ENCODE peak calls at places on chromosome 1, in nine cellular contexts. L, F, D, Y, B, Q, H, C and Z are unnamed samples.

GRCh38 chr1:63946866-63947491 is 173.2 kb downstream of the ROR1 start:
- DNase-seq in L (no peak), F (no peak), D (no peak), Y (no peak), B (no peak), Q (no peak), H (no peak), C (no peak), Z (peak; percentile 25)

GRCh38 chr1:26645734-26646133 is 50.1 kb upstream of the ARID1A start:
- DNase-seq in L (no peak), F (no peak), D (no peak), Y (no peak), B (no peak), Q (no peak), H (no peak), C (no peak), Z (no peak)

GRCh38 chr1:219120625-219121544 is 52.8 kb upstream of the LYPLAL1 start:
- DNase-seq in L (peak; percentile 53), F (no peak), D (no peak), Y (no peak), B (no peak), Q (peak; percentile 21), H (peak; percentile 35), C (peak; percentile 90), Z (no peak)

GRCh38 chr1:246592695-246593094 is 26.4 kb downstream of the CNST start:
- DNase-seq in L (no peak), F (no peak), D (no peak), Y (no peak), B (no peak), Q (peak; percentile 82), H (peak; percentile 68), C (peak; percentile 92), Z (no peak)

GRCh38 chr1:67713071-67713806 is 28.2 kb downstream of the GADD45A start:
- DNase-seq in L (peak; percentile 44), F (no peak), D (no peak), Y (no peak), B (peak; percentile 12), Q (peak; percentile 37), H (peak; percentile 56), C (no peak), Z (no peak)

GRCh38 chr1:33823401-33823800 is 40.5 kb upstream of the HMGB4 start:
- DNase-seq in L (no peak), F (no peak), D (no peak), Y (no peak), B (no peak), Q (no peak), H (no peak), C (no peak), Z (no peak)

GRCh38 chr1:199124351-199124750 is 485.5 kb downstream of the PTPRC start:
- DNase-seq in L (no peak), F (no peak), D (no peak), Y (no peak), B (no peak), Q (no peak), H (no peak), C (no peak), Z (no peak)

GRCh38 chr1:225617956-225618355 is 35.0 kb downstream of the ENAH start:
- DNase-seq in L (no peak), F (no peak), D (no peak), Y (no peak), B (no peak), Q (no peak), H (no peak), C (no peak), Z (no peak)

GRCh38 chr1:95451054-95451453 is 217.0 kb downstream of the RWDD3 start:
- DNase-seq in L (peak; percentile 19), F (no peak), D (no peak), Y (no peak), B (no peak), Q (no peak), H (no peak), C (no peak), Z (no peak)

GRCh38 chr1:33369764-33370163 is 48.9 kb upstream of the A3GALT2 start:
- DNase-seq in L (no peak), F (no peak), D (no peak), Y (no peak), B (no peak), Q (no peak), H (no peak), C (no peak), Z (no peak)

GRCh38 chr1:15141933-15142647 is 11.5 kb upstream of the TMEM51 start:
- DNase-seq in L (no peak), F (no peak), D (no peak), Y (no peak), B (no peak), Q (no peak), H (no peak), C (no peak), Z (no peak)

GRCh38 chr1:221462345-221462744 is 279.5 kb downstream of the DUSP10 start:
- DNase-seq in L (no peak), F (no peak), D (no peak), Y (no peak), B (no peak), Q (no peak), H (no peak), C (no peak), Z (no peak)

GRCh38 chr1:109252893-109253802 is 3.8 kb downstream of the CELSR2 start:
- DNase-seq in L (no peak), F (no peak), D (no peak), Y (no peak), B (no peak), Q (no peak), H (peak; percentile 67), C (no peak), Z (no peak)

GRCh38 chr1:180425956-180426355 is 76.4 kb downstream of the ACBD6 start:
- DNase-seq in L (no peak), F (no peak), D (no peak), Y (no peak), B (no peak), Q (no peak), H (no peak), C (no peak), Z (no peak)

GRCh38 chr1:97006044-97006676 is 284.6 kb downstream of the PTBP2 start:
- DNase-seq in L (no peak), F (no peak), D (no peak), Y (no peak), B (no peak), Q (no peak), H (peak; percentile 15), C (no peak), Z (no peak)

GRCh38 chr1:171628225-171628624 is 6.2 kb downstream of the MYOCOS start:
- DNase-seq in L (no peak), F (no peak), D (no peak), Y (no peak), B (no peak), Q (no peak), H (no peak), C (no peak), Z (no peak)

GRCh38 chr1:229572286-229572685 is 13.8 kb upstream of the ABCB10 start:
- DNase-seq in L (no peak), F (no peak), D (no peak), Y (no peak), B (no peak), Q (no peak), H (no peak), C (no peak), Z (no peak)

GRCh38 chr1:50023292-50024159 is at the start of gene AGBL4:
- DNase-seq in L (peak; percentile 16), F (no peak), D (no peak), Y (no peak), B (peak; percentile 60), Q (no peak), H (peak; percentile 39), C (no peak), Z (peak; percentile 93)

GRCh38 chr1:3463408-3463811 is 8.9 kb downstream of the ARHGEF16 start:
- DNase-seq in L (no peak), F (no peak), D (no peak), Y (no peak), B (no peak), Q (no peak), H (no peak), C (no peak), Z (no peak)

GRCh38 chr1:53375440-53375839 is 47.6 kb upstream of the LRP8 start:
- DNase-seq in L (no peak), F (no peak), D (no peak), Y (no peak), B (no peak), Q (no peak), H (no peak), C (no peak), Z (peak; percentile 18)

GRCh38 chr1:17935230-17935629 is 172.4 kb upstream of the IGSF21 start:
- DNase-seq in L (no peak), F (no peak), D (no peak), Y (no peak), B (no peak), Q (no peak), H (no peak), C (no peak), Z (no peak)

GRCh38 chr1:11132571-11133293 is 33.1 kb upstream of the EXOSC10 start:
- DNase-seq in L (no peak), F (no peak), D (no peak), Y (no peak), B (no peak), Q (no peak), H (no peak), C (no peak), Z (peak; percentile 24)

GRCh38 chr1:84936116-84936810 is 43.3 kb upstream of the LPAR3 start:
- DNase-seq in L (peak; percentile 46), F (peak; percentile 2), D (peak; percentile 57), Y (peak; percentile 51), B (peak; percentile 70), Q (no peak), H (peak; percentile 64), C (peak; percentile 36), Z (no peak)

GRCh38 chr1:12472798-12473551 is 145.0 kb downstream of the DHRS3 start:
- DNase-seq in L (no peak), F (peak; percentile 18), D (peak; percentile 44), Y (peak; percentile 54), B (no peak), Q (no peak), H (no peak), C (no peak), Z (peak; percentile 39)

GRCh38 chr1:32066489-32066873 is 6.3 kb upstream of the TMEM39B start:
- DNase-seq in L (peak; percentile 23), F (no peak), D (no peak), Y (no peak), B (peak; percentile 13), Q (no peak), H (peak; percentile 29), C (no peak), Z (no peak)